ENCODE peak calls at places on chromosomes 5 and 9, in eight cellular contexts. One of them, this sample, is unnamed.

GRCh38 chr9:34891386-34891785 is 66.7 kb upstream of the PHF24 start:
- DNase-seq in upper lobe of right lung: no peak
- DNase-seq in naive thymus-derived CD4-positive, alpha-beta T cell: no peak
- DNase-seq in dorsolateral prefrontal cortex: no peak
- DNase-seq in fibroblast of lung: no peak
- DNase-seq in brain microvascular endothelial cell: no peak
- DNase-seq in fibroblast of mammary gland: peak; percentile 32
- DNase-seq in effector memory CD4-positive, alpha-beta T cell: no peak
- DNase-seq in this sample: no peak

GRCh38 chr9:93679536-93680444 is 103.4 kb downstream of the PHF2 start:
- DNase-seq in dorsolateral prefrontal cortex: no peak
- DNase-seq in effector memory CD4-positive, alpha-beta T cell: no peak
- DNase-seq in upper lobe of right lung: peak; percentile 51
- DNase-seq in fibroblast of lung: no peak
- DNase-seq in brain microvascular endothelial cell: no peak
- DNase-seq in naive thymus-derived CD4-positive, alpha-beta T cell: no peak
- DNase-seq in fibroblast of mammary gland: no peak
- DNase-seq in this sample: no peak

GRCh38 chr5:60652206-60652605 is 47.8 kb downstream of the DEPDC1B start:
- DNase-seq in naive thymus-derived CD4-positive, alpha-beta T cell: no peak
- DNase-seq in effector memory CD4-positive, alpha-beta T cell: no peak
- DNase-seq in upper lobe of right lung: no peak
- DNase-seq in brain microvascular endothelial cell: peak; percentile 62
- DNase-seq in fibroblast of mammary gland: peak; percentile 97
- DNase-seq in fibroblast of lung: peak; percentile 86
- DNase-seq in dorsolateral prefrontal cortex: no peak
- DNase-seq in this sample: no peak

GRCh38 chr9:72823971-72824370 is 128.9 kb downstream of the ALDH1A1 start:
- DNase-seq in fibroblast of lung: no peak
- DNase-seq in naive thymus-derived CD4-positive, alpha-beta T cell: no peak
- DNase-seq in upper lobe of right lung: no peak
- DNase-seq in effector memory CD4-positive, alpha-beta T cell: no peak
- DNase-seq in brain microvascular endothelial cell: no peak
- DNase-seq in fibroblast of mammary gland: no peak
- DNase-seq in dorsolateral prefrontal cortex: no peak
- DNase-seq in this sample: no peak

GRCh38 chr5:52870448-52870847 is 82.7 kb downstream of the ITGA1 start:
- DNase-seq in effector memory CD4-positive, alpha-beta T cell: no peak
- DNase-seq in fibroblast of lung: no peak
- DNase-seq in dorsolateral prefrontal cortex: no peak
- DNase-seq in naive thymus-derived CD4-positive, alpha-beta T cell: no peak
- DNase-seq in upper lobe of right lung: no peak
- DNase-seq in fibroblast of mammary gland: peak; percentile 54
- DNase-seq in brain microvascular endothelial cell: peak; percentile 88
- DNase-seq in this sample: no peak

GRCh38 chr9:130271473-130271872 is 5.9 kb downstream of the HMCN2 start:
- DNase-seq in fibroblast of lung: no peak
- DNase-seq in upper lobe of right lung: no peak
- DNase-seq in effector memory CD4-positive, alpha-beta T cell: no peak
- DNase-seq in naive thymus-derived CD4-positive, alpha-beta T cell: no peak
- DNase-seq in brain microvascular endothelial cell: no peak
- DNase-seq in fibroblast of mammary gland: no peak
- DNase-seq in dorsolateral prefrontal cortex: no peak
- DNase-seq in this sample: no peak

GRCh38 chr9:93582550-93582949 is 6.2 kb downstream of the PHF2 start:
- DNase-seq in upper lobe of right lung: no peak
- DNase-seq in brain microvascular endothelial cell: no peak
- DNase-seq in fibroblast of lung: no peak
- DNase-seq in fibroblast of mammary gland: no peak
- DNase-seq in effector memory CD4-positive, alpha-beta T cell: no peak
- DNase-seq in naive thymus-derived CD4-positive, alpha-beta T cell: no peak
- DNase-seq in dorsolateral prefrontal cortex: no peak
- DNase-seq in this sample: no peak

GRCh38 chr5:122093415-122093814 is 15.4 kb upstream of the LOX start:
- DNase-seq in upper lobe of right lung: no peak
- DNase-seq in dorsolateral prefrontal cortex: no peak
- DNase-seq in naive thymus-derived CD4-positive, alpha-beta T cell: no peak
- DNase-seq in fibroblast of lung: peak; percentile 92
- DNase-seq in fibroblast of mammary gland: peak; percentile 93
- DNase-seq in effector memory CD4-positive, alpha-beta T cell: no peak
- DNase-seq in brain microvascular endothelial cell: peak; percentile 73
- DNase-seq in this sample: no peak

GRCh38 chr9:107173422-107174180 is 109.5 kb upstream of the RAD23B start:
- DNase-seq in brain microvascular endothelial cell: no peak
- DNase-seq in dorsolateral prefrontal cortex: no peak
- DNase-seq in naive thymus-derived CD4-positive, alpha-beta T cell: no peak
- DNase-seq in effector memory CD4-positive, alpha-beta T cell: no peak
- DNase-seq in fibroblast of lung: no peak
- DNase-seq in fibroblast of mammary gland: peak; percentile 36
- DNase-seq in upper lobe of right lung: no peak
- DNase-seq in this sample: no peak

GRCh38 chr5:10704949-10705621 is 55.9 kb downstream of the DAP start:
- DNase-seq in fibroblast of mammary gland: peak; percentile 85
- DNase-seq in effector memory CD4-positive, alpha-beta T cell: no peak
- DNase-seq in naive thymus-derived CD4-positive, alpha-beta T cell: no peak
- DNase-seq in upper lobe of right lung: no peak
- DNase-seq in brain microvascular endothelial cell: no peak
- DNase-seq in fibroblast of lung: peak; percentile 87
- DNase-seq in dorsolateral prefrontal cortex: no peak
- DNase-seq in this sample: no peak

GRCh38 chr5:24073097-24073496 is 565.7 kb downstream of the PRDM9 start:
- DNase-seq in brain microvascular endothelial cell: no peak
- DNase-seq in upper lobe of right lung: no peak
- DNase-seq in dorsolateral prefrontal cortex: no peak
- DNase-seq in effector memory CD4-positive, alpha-beta T cell: no peak
- DNase-seq in naive thymus-derived CD4-positive, alpha-beta T cell: no peak
- DNase-seq in fibroblast of mammary gland: no peak
- DNase-seq in fibroblast of lung: no peak
- DNase-seq in this sample: no peak

DNA sequence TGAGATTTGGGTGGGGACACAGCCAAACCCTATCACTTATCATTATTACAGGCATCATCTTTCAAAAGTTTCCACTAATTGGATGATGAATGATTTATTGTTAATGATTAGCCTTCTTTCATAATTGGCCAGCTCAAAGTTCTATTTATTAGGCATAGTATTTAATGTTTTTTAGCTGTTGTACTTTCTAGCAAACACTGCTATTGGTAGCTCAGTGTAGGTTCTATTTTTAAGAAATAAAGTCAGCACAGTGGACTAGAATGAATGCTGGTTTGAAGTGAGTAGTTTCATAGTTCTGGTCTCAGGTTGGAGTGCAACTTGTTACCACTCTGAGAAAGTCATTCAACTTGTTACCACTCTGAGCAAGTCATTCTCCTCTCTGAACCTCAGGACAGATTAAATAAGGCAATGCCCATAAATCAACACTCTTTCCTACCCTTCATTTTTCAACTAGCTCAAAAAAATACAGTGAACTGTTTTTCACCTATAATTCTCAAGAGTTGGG is 46.9 kb downstream of the JAKMIP2 start:
- DNase-seq in effector memory CD4-positive, alpha-beta T cell: no peak
- DNase-seq in upper lobe of right lung: no peak
- DNase-seq in naive thymus-derived CD4-positive, alpha-beta T cell: no peak
- DNase-seq in dorsolateral prefrontal cortex: no peak
- DNase-seq in fibroblast of mammary gland: no peak
- DNase-seq in fibroblast of lung: no peak
- DNase-seq in brain microvascular endothelial cell: no peak
- DNase-seq in this sample: no peak
- H3K4me3 ChIP-seq in effector memory CD4-positive, alpha-beta T cell: no peak overlapping the region
- H3K4me3 ChIP-seq in upper lobe of right lung: no peak overlapping the region
- H3K4me3 ChIP-seq in naive thymus-derived CD4-positive, alpha-beta T cell: no peak overlapping the region
- H3K4me3 ChIP-seq in dorsolateral prefrontal cortex: no peak overlapping the region
- H3K4me3 ChIP-seq in fibroblast of mammary gland: no peak overlapping the region
- H3K4me3 ChIP-seq in fibroblast of lung: no peak overlapping the region
- H3K4me3 ChIP-seq in brain microvascular endothelial cell: no peak overlapping the region
- H3K4me3 ChIP-seq in this sample: no peak overlapping the region

DNA sequence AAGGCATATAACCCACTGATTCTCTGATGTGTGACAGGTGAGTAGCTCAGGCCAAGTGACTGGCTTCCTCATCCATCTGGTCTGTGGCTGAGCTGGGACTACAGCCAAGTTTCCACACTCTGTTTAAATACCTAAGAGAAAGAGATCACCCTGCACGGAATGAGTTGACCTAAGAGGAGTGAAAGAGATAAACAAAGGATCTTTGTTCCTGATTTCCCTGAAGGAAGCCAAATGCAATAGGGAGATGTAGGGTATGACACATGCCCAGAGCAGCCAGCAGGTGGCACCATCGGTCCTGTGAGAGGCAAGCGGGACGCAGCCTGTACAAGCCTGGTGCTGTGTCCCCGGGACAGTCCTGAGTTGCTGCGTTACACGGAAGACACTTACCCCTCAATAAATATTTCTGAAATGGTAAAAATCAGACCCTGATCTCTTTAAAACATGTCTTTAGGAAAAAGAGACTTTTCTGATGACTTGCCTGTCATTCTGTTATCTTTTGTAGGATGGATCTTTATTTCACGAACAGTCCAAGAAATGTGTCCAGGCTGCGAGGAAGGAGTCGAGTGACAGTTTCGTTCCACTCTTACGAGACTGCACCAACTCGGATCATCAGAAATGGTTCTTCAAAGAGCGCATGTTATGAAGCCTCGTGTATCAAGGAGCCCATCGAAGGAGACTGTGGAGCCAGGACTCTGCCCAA is 41.1 kb downstream of the GALNT12 start:
- DNase-seq in fibroblast of mammary gland: peak; percentile 88
- DNase-seq in naive thymus-derived CD4-positive, alpha-beta T cell: peak; percentile 59
- DNase-seq in effector memory CD4-positive, alpha-beta T cell: peak; percentile 33
- DNase-seq in upper lobe of right lung: peak; percentile 94
- DNase-seq in brain microvascular endothelial cell: peak; percentile 83
- DNase-seq in fibroblast of lung: peak; percentile 92
- DNase-seq in dorsolateral prefrontal cortex: peak; percentile 92
- DNase-seq in this sample: peak; percentile 61
- H3K4me3 ChIP-seq in fibroblast of mammary gland: no peak overlapping the region
- H3K4me3 ChIP-seq in naive thymus-derived CD4-positive, alpha-beta T cell: no peak overlapping the region
- H3K4me3 ChIP-seq in effector memory CD4-positive, alpha-beta T cell: no peak overlapping the region
- H3K4me3 ChIP-seq in upper lobe of right lung: peak overlapping the region; percentile 3
- H3K4me3 ChIP-seq in brain microvascular endothelial cell: peak overlapping the region; percentile 4
- H3K4me3 ChIP-seq in fibroblast of lung: peak overlapping the region; percentile 42
- H3K4me3 ChIP-seq in dorsolateral prefrontal cortex: peak overlapping the region; percentile 48
- H3K4me3 ChIP-seq in this sample: no peak overlapping the region

GRCh38 chr5:133928690-133929393 is 39.6 kb downstream of the C5orf15 start:
- DNase-seq in dorsolateral prefrontal cortex: no peak
- DNase-seq in fibroblast of lung: no peak
- DNase-seq in brain microvascular endothelial cell: no peak
- DNase-seq in fibroblast of mammary gland: no peak
- DNase-seq in naive thymus-derived CD4-positive, alpha-beta T cell: no peak
- DNase-seq in effector memory CD4-positive, alpha-beta T cell: no peak
- DNase-seq in upper lobe of right lung: no peak
- DNase-seq in this sample: no peak

GRCh38 chr5:133930824-133931111 is 37.7 kb downstream of the C5orf15 start:
- DNase-seq in brain microvascular endothelial cell: no peak
- DNase-seq in fibroblast of mammary gland: no peak
- DNase-seq in naive thymus-derived CD4-positive, alpha-beta T cell: no peak
- DNase-seq in upper lobe of right lung: no peak
- DNase-seq in fibroblast of lung: no peak
- DNase-seq in dorsolateral prefrontal cortex: no peak
- DNase-seq in effector memory CD4-positive, alpha-beta T cell: no peak
- DNase-seq in this sample: no peak

GRCh38 chr5:133932441-133933168 is 35.8 kb downstream of the C5orf15 start:
- DNase-seq in effector memory CD4-positive, alpha-beta T cell: no peak
- DNase-seq in naive thymus-derived CD4-positive, alpha-beta T cell: no peak
- DNase-seq in brain microvascular endothelial cell: no peak
- DNase-seq in fibroblast of mammary gland: no peak
- DNase-seq in fibroblast of lung: no peak
- DNase-seq in dorsolateral prefrontal cortex: no peak
- DNase-seq in upper lobe of right lung: no peak
- DNase-seq in this sample: no peak

GRCh38 chr5:133931546-133931945 is 36.9 kb downstream of the C5orf15 start:
- DNase-seq in naive thymus-derived CD4-positive, alpha-beta T cell: no peak
- DNase-seq in brain microvascular endothelial cell: no peak
- DNase-seq in dorsolateral prefrontal cortex: no peak
- DNase-seq in upper lobe of right lung: no peak
- DNase-seq in fibroblast of mammary gland: no peak
- DNase-seq in effector memory CD4-positive, alpha-beta T cell: no peak
- DNase-seq in fibroblast of lung: no peak
- DNase-seq in this sample: no peak

GRCh38 chr5:133930061-133930823 is 38.2 kb downstream of the C5orf15 start:
- DNase-seq in fibroblast of mammary gland: peak; percentile 72
- DNase-seq in brain microvascular endothelial cell: peak; percentile 62
- DNase-seq in dorsolateral prefrontal cortex: peak; percentile 72
- DNase-seq in fibroblast of lung: peak; percentile 87
- DNase-seq in naive thymus-derived CD4-positive, alpha-beta T cell: peak; percentile 62
- DNase-seq in upper lobe of right lung: no peak
- DNase-seq in effector memory CD4-positive, alpha-beta T cell: peak; percentile 16
- DNase-seq in this sample: peak; percentile 66
- H3K4me3 ChIP-seq in fibroblast of mammary gland: no peak overlapping the region
- H3K4me3 ChIP-seq in brain microvascular endothelial cell: no peak overlapping the region
- H3K4me3 ChIP-seq in dorsolateral prefrontal cortex: no peak overlapping the region
- H3K4me3 ChIP-seq in fibroblast of lung: no peak overlapping the region
- H3K4me3 ChIP-seq in naive thymus-derived CD4-positive, alpha-beta T cell: peak overlapping the region; percentile 51
- H3K4me3 ChIP-seq in upper lobe of right lung: no peak overlapping the region
- H3K4me3 ChIP-seq in effector memory CD4-positive, alpha-beta T cell: peak overlapping the region; percentile 51
- H3K4me3 ChIP-seq in this sample: peak overlapping the region; percentile 49

DNA sequence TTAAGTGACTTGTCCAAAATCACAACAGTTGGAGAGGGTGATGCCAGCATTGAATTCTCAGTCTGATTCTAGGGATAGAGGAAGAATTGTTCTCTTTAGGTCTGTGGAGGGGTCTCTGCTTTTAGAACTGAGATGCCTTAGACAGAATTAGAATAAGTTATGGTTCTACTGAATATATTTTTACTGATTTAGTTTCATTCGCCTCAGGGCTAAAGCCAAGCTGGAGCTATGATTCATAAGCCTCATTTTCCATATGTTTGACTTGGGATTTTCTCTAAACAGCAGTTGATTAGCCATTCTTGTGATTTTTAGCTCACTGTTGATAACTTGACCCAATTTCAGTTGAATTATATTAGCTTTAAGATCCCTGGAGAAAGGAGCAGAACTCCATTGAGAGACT is 636.3 kb downstream of the PRELID2 start:
- DNase-seq in fibroblast of lung: no peak
- DNase-seq in fibroblast of mammary gland: no peak
- DNase-seq in effector memory CD4-positive, alpha-beta T cell: no peak
- DNase-seq in upper lobe of right lung: no peak
- DNase-seq in brain microvascular endothelial cell: no peak
- DNase-seq in dorsolateral prefrontal cortex: no peak
- DNase-seq in naive thymus-derived CD4-positive, alpha-beta T cell: no peak
- DNase-seq in this sample: no peak
- H3K4me3 ChIP-seq in fibroblast of lung: no peak overlapping the region
- H3K4me3 ChIP-seq in fibroblast of mammary gland: no peak overlapping the region
- H3K4me3 ChIP-seq in effector memory CD4-positive, alpha-beta T cell: no peak overlapping the region
- H3K4me3 ChIP-seq in upper lobe of right lung: no peak overlapping the region
- H3K4me3 ChIP-seq in brain microvascular endothelial cell: no peak overlapping the region
- H3K4me3 ChIP-seq in dorsolateral prefrontal cortex: no peak overlapping the region
- H3K4me3 ChIP-seq in naive thymus-derived CD4-positive, alpha-beta T cell: no peak overlapping the region
- H3K4me3 ChIP-seq in this sample: no peak overlapping the region

GRCh38 chr9:136587145-136587943 is 41.5 kb upstream of the NOTCH1 start:
- DNase-seq in naive thymus-derived CD4-positive, alpha-beta T cell: no peak
- DNase-seq in dorsolateral prefrontal cortex: no peak
- DNase-seq in fibroblast of mammary gland: peak; percentile 69
- DNase-seq in effector memory CD4-positive, alpha-beta T cell: no peak
- DNase-seq in brain microvascular endothelial cell: peak; percentile 19
- DNase-seq in fibroblast of lung: peak; percentile 27
- DNase-seq in upper lobe of right lung: peak; percentile 86
- DNase-seq in this sample: no peak
- H3K4me3 ChIP-seq in naive thymus-derived CD4-positive, alpha-beta T cell: no peak overlapping the region
- H3K4me3 ChIP-seq in dorsolateral prefrontal cortex: no peak overlapping the region
- H3K4me3 ChIP-seq in fibroblast of mammary gland: no peak overlapping the region
- H3K4me3 ChIP-seq in effector memory CD4-positive, alpha-beta T cell: no peak overlapping the region
- H3K4me3 ChIP-seq in brain microvascular endothelial cell: no peak overlapping the region
- H3K4me3 ChIP-seq in fibroblast of lung: peak overlapping the region; percentile 14
- H3K4me3 ChIP-seq in upper lobe of right lung: no peak overlapping the region
- H3K4me3 ChIP-seq in this sample: no peak overlapping the region

This sample was measured in CD4-positive, alpha-beta memory T cell.